ENCODE peak calls at places on chromosomes 6 and 20, in five cellular contexts. J, W, D, U and I are unnamed samples.
A peak's percentile ranks its signal among the peaks of the same experiment; 100 is the strongest.

GRCh38 chr6:14510038-14510437 is 392.5 kb downstream of the CD83 start:
- DNase-seq in J (no peak), W (no peak), D (peak; percentile 25), U (no peak), I (no peak)

GRCh38 chr20:10079964-10080363 is 45.2 kb downstream of the ANKEF1 start:
- DNase-seq in J (no peak), W (peak; percentile 85), D (no peak), U (peak; percentile 93), I (no peak)

GRCh38 chr20:63312690-63313348 is 19.8 kb downstream of the COL20A1 start:
- DNase-seq in J (no peak), W (peak; percentile 24), D (no peak), U (no peak), I (no peak)

GRCh38 chr20:37994512-37994911 is 38.7 kb downstream of the TTI1 start:
- DNase-seq in J (no peak), W (peak; percentile 18), D (no peak), U (peak; percentile 48), I (no peak)

GRCh38 chr6:81865712-81866111 is 113.2 kb upstream of the TENT5A start:
- DNase-seq in J (no peak), W (peak; percentile 63), D (no peak), U (peak; percentile 38), I (no peak)

GRCh38 chr6:35727206-35727934 is 9.5 kb upstream of the ARMC12 start:
- DNase-seq in J (peak; percentile 77), W (peak; percentile 76), D (peak; percentile 88), U (peak; percentile 50), I (peak; percentile 79)

GRCh38 chr20:37958856-37959255 is 55.9 kb downstream of the VSTM2L start:
- DNase-seq in J (peak; percentile 5), W (no peak), D (no peak), U (no peak), I (peak; percentile 33)

GRCh38 chr20:62500237-62500864 is 24.6 kb upstream of the GATA5 start:
- DNase-seq in J (peak; percentile 76), W (peak; percentile 75), D (peak; percentile 84), U (no peak), I (peak; percentile 87)

GRCh38 chr6:170082067-170082466 is 208.8 kb downstream of the DLL1 start:
- DNase-seq in J (no peak), W (no peak), D (no peak), U (no peak), I (no peak)

GRCh38 chr6:25267662-25268061 is 11.5 kb upstream of the CARMIL1 start:
- DNase-seq in J (no peak), W (no peak), D (no peak), U (no peak), I (no peak)

GRCh38 chr20:50338479-50339195 is 148.0 kb downstream of the CEBPB start:
- DNase-seq in J (peak; percentile 58), W (peak; percentile 60), D (peak; percentile 73), U (no peak), I (peak; percentile 46)

GRCh38 chr6:108361312-108361932 is 66.6 kb downstream of the AFG1L start:
- DNase-seq in J (no peak), W (peak; percentile 26), D (no peak), U (no peak), I (no peak)

GRCh38 chr6:36969240-36969691 is 14.7 kb downstream of the PI16 start:
- DNase-seq in J (no peak), W (no peak), D (no peak), U (no peak), I (no peak)

GRCh38 chr6:73388800-73389512 is 5.7 kb upstream of the DDX43 start:
- DNase-seq in J (peak; percentile 86), W (peak; percentile 78), D (peak; percentile 95), U (peak; percentile 87), I (peak; percentile 57)

GRCh38 chr6:7409740-7410139 is 20.1 kb downstream of the RIOK1 start:
- DNase-seq in J (no peak), W (no peak), D (no peak), U (no peak), I (no peak)

GRCh38 chr6:34381086-34381485 is 11.4 kb downstream of the NUDT3 start:
- DNase-seq in J (no peak), W (peak; percentile 63), D (no peak), U (no peak), I (no peak)

GRCh38 chr20:50724112-50724724 is 7.2 kb upstream of the PARD6B start:
- DNase-seq in J (no peak), W (no peak), D (no peak), U (no peak), I (no peak)

GRCh38 chr6:170165085-170165484 is 125.8 kb downstream of the DLL1 start:
- DNase-seq in J (peak; percentile 45), W (peak; percentile 47), D (no peak), U (no peak), I (no peak)

GRCh38 chr20:8148501-8148900 is 16.4 kb downstream of the PLCB1 start:
- DNase-seq in J (no peak), W (peak; percentile 48), D (no peak), U (no peak), I (no peak)

GRCh38 chr6:32290886-32291450 is 67.1 kb upstream of the NOTCH4 start:
- DNase-seq in J (no peak), W (peak; percentile 31), D (no peak), U (no peak), I (no peak)

GRCh38 chr6:14092861-14093789 is 24.4 kb upstream of the CD83 start:
- DNase-seq in J (no peak), W (no peak), D (no peak), U (no peak), I (no peak)

GRCh38 chr20:16419138-16419715 is 154.0 kb downstream of the KIF16B start:
- DNase-seq in J (no peak), W (no peak), D (no peak), U (peak; percentile 64), I (no peak)

GRCh38 chr20:59064214-59064722 is 21.7 kb upstream of the PRELID3B start:
- DNase-seq in J (no peak), W (no peak), D (no peak), U (no peak), I (no peak)

GRCh38 chr20:51164732-51165530 is 142.0 kb upstream of the KCNG1 start:
- DNase-seq in J (no peak), W (no peak), D (no peak), U (no peak), I (peak; percentile 9)

GRCh38 chr6:169045486-169045885 is 208.2 kb downstream of the THBS2 start:
- DNase-seq in J (no peak), W (peak; percentile 7), D (no peak), U (no peak), I (no peak)

GRCh38 chr20:24736131-24736843 is 212.8 kb upstream of the CST7 start:
- DNase-seq in J (no peak), W (no peak), D (no peak), U (no peak), I (no peak)

GRCh38 chr6:81806793-81807565 is 54.5 kb upstream of the TENT5A start:
- DNase-seq in J (no peak), W (no peak), D (no peak), U (peak; percentile 79), I (no peak)

GRCh38 chr6:34056301-34056700 is 89.6 kb downstream of the GRM4 start:
- DNase-seq in J (peak; percentile 96), W (peak; percentile 87), D (peak; percentile 91), U (peak; percentile 40), I (peak; percentile 76)

GRCh38 chr6:75204959-75205775 is 686 bp downstream of the COL12A1 start:
- DNase-seq in J (peak; percentile 41), W (peak; percentile 90), D (peak; percentile 68), U (peak; percentile 45), I (no peak)

GRCh38 chr6:111477481-111477938 is 5.5 kb downstream of the REV3L start:
- DNase-seq in J (no peak), W (peak; percentile 41), D (peak; percentile 38), U (peak; percentile 45), I (peak; percentile 68)

DNA sequence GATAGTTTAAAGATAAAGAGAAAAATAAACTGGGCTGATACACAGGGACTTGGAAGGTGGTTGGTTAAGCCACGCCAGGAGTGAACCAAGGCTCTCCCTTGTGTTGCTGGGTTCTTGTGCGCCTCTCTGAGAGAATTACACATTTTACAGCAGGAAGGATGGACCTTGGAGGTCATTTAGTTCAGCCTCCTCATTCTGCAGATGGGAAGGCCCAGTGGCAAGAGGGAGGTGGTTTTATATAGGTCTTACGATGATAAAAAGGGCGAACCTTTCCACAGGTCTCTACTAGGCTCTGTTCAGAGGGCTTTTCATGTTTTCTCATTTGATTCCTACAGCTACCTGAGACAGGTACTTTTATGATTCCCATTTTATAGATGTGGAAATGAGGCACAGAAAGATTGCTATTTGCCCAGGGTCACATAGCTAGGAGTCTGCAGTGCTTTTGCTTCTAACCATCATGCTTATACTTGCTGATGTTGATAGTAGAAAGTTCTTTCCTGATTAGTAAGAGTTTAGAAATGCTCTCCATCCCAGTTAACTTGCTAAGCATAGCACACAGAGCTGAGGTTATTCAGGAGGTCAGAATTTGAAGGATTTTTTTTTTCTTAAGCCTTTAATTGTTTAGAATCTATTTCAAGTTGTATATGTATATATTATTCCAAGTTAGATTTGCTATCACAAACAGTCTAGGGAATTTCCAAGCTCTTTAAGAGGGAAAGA is 12.8 kb downstream of the HIVEP1 start:
- DNase-seq in J (no peak), W (peak; percentile 67), D (no peak), U (no peak), I (no peak)
- H3K79me2 ChIP-seq in J (peaks cover 16% of the 10 kb centered on the region), W (peaks cover 66% of the 10 kb centered on the region), D (peaks cover 100% of the 10 kb centered on the region), U (peaks cover 47% of the 10 kb centered on the region), I (peaks cover 98% of the 10 kb centered on the region)

DNA sequence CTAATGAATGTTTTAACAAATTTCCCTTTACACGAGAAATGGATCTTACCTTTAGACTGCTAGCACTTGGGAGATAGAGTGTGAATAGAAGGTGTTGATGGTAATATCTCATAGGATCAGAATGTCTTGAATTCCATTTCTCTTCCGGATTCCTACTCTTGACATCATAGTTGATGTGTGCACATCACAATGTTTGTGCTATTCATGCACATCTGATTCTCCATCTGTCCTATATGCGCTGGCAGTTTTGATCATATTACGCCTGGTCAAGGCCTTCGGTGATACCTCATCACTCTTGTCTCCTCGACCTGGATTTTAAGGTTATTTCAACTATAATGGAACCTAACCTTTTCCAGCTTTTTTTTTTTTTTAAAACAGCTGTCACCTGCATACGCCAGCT is 16.8 kb upstream of the ACAT2 start:
- DNase-seq in J (no peak), W (no peak), D (no peak), U (no peak), I (no peak)
- H3K79me2 ChIP-seq in J (no peaks in the 10 kb centered on the region), W (peaks cover 99% of the 10 kb centered on the region), D (peaks cover 69% of the 10 kb centered on the region), U (peaks cover 18% of the 10 kb centered on the region), I (peaks cover 83% of the 10 kb centered on the region)

GRCh38 chr6:132483779-132484679 is 28.9 kb downstream of the STX7 start:
- DNase-seq in J (no peak), W (peak; percentile 80), D (peak; percentile 78), U (peak; percentile 53), I (peak; percentile 93)
- H3K79me2 ChIP-seq in J (no peaks in the 10 kb centered on the region), W (peaks cover 100% of the 10 kb centered on the region), D (no peaks in the 10 kb centered on the region), U (peaks cover under 1% of the 10 kb centered on the region), I (peaks cover 95% of the 10 kb centered on the region)

GRCh38 chr6:47479156-47479541 is 1.6 kb downstream of the CD2AP start:
- DNase-seq in J (no peak), W (peak; percentile 56), D (no peak), U (no peak), I (peak; percentile 62)
- H3K79me2 ChIP-seq in J (peaks cover 43% of the 10 kb centered on the region), W (peaks cover 61% of the 10 kb centered on the region), D (peaks cover 61% of the 10 kb centered on the region), U (peaks cover 76% of the 10 kb centered on the region), I (peaks cover 60% of the 10 kb centered on the region)

DNA sequence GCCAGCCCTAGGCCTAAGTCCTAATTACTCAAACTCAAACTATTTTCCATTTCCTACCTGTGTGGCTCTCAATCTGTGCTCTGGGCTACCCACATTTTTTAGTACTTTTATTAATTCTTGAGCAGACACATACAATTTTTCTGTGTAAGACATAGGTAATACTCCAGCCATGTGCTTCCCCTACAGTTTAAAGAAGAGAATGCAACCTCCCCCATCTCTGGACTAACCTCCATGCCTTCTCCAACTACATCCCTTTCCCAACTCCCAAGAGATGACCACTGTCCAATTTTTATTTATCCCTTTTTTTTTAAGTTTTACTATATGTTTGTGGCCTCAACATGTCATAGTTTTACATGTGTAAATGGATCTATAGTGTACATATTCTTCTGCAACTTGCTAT is 5.8 kb downstream of the HMGN4 start:
- DNase-seq in J (no peak), W (peak; percentile 55), D (no peak), U (no peak), I (peak; percentile 57)
- H3K79me2 ChIP-seq in J (no peaks in the 10 kb centered on the region), W (peaks cover 64% of the 10 kb centered on the region), D (peaks cover 42% of the 10 kb centered on the region), U (peaks cover 35% of the 10 kb centered on the region), I (peaks cover 42% of the 10 kb centered on the region)